ENCODE peak calls at places on chromosomes 13 and 19, in six cellular contexts. A, J, Y, S, R and U are unnamed samples.

GRCh38 chr13:20512042-20512683 is 13.5 kb downstream of the CRYL1 start:
- DNase-seq in J (no peak), S (no peak), A (no peak), R (peak; percentile 64), Y (peak; percentile 17), U (no peak)

GRCh38 chr13:23159205-23159586 is 21.6 kb upstream of the SGCG start:
- DNase-seq in S (peak; percentile 42), A (no peak), R (peak; percentile 85), J (peak; percentile 42), Y (peak; percentile 69), U (peak; percentile 35)

GRCh38 chr19:12527034-12527836 is 24.0 kb downstream of the ZNF564 start:
- DNase-seq in A (no peak), Y (no peak), J (no peak), S (peak; percentile 55), R (no peak), U (peak; percentile 22)

GRCh38 chr19:28582344-28582743 is 630.6 kb downstream of the UQCRFS1 start:
- DNase-seq in R (no peak), S (no peak), J (no peak), Y (no peak), A (no peak), U (no peak)

GRCh38 chr19:29266001-29266400 is 53.0 kb upstream of the UQCRFS1 start:
- DNase-seq in J (no peak), Y (no peak), R (no peak), S (no peak), A (no peak), U (no peak)

GRCh38 chr13:80012281-80012680 is 328.6 kb downstream of the SPRY2 start:
- DNase-seq in J (no peak), Y (no peak), S (peak; percentile 42), R (no peak), A (no peak), U (no peak)

GRCh38 chr13:52411629-52412028 is 5.7 kb upstream of the THSD1 start:
- DNase-seq in J (no peak), Y (no peak), R (no peak), S (peak; percentile 40), A (no peak), U (no peak)

GRCh38 chr13:76586842-76587241 is 299.4 kb downstream of the KCTD12 start:
- DNase-seq in Y (no peak), R (no peak), J (no peak), S (no peak), A (no peak), U (no peak)

GRCh38 chr19:19406878-19407639 is 1.6 kb downstream of the GATAD2A start:
- DNase-seq in J (peak; percentile 72), R (no peak), S (peak; percentile 55), A (no peak), Y (no peak), U (peak; percentile 75)

GRCh38 chr19:11096210-11096841 is 7.1 kb downstream of the LDLR start:
- DNase-seq in A (no peak), J (no peak), Y (no peak), R (no peak), S (peak; percentile 77), U (peak; percentile 57)

GRCh38 chr19:45817725-45818301 is 2.7 kb upstream of the RSPH6A start:
- DNase-seq in S (no peak), A (no peak), R (peak; percentile 54), J (no peak), Y (no peak), U (no peak)

GRCh38 chr19:3516675-3517207 is 10.6 kb downstream of the FZR1 start:
- DNase-seq in A (no peak), R (no peak), J (peak; percentile 67), S (no peak), Y (no peak), U (peak; percentile 72)

DNA sequence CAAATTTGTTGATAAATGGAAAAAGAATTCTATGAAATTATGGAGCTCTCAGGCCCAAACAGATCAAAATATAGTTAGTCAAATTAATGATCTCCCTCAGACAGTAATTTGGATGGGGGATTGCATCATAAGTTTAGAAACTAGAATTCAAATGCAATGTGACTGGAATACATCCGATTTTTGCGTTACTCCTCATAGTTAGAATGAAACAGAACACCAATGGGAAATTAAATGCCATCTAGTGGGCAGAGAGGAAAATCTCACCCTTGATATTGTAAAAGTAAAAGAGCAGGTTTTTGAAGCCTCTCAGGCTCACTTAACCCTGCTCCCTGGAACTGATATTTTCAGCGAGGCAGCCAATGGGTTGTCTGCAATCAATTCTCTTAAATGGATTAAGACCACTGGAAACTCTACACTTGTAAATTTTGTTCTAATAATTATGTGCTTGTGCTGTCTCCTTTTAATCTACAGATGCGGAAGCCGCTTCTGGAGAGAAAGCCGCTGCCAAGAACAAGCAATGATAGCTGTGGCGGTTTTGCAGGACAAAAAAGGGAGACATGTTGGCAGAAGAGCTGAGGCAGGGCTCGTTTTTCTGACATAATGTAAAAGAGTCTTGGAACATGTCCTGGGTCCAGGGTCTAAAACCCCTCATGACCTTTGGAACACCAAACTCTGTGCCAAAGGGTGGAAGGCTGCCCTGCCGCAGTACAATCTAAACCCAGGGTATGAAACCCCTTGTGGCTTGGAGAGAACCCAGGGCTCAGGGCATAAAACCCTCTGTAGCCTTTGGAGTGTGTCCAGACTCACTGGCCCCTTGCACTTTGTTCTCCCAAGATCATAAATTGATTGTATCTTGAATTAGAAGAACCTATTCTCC is 12.9 kb downstream of the ZNF417 start:
- DNase-seq in A (no peak), R (no peak), Y (no peak), J (no peak), S (peak; percentile 71), U (no peak)
- TF ChIP-seq CTCF in A (peak; percentile 64), R (peak; percentile 39), Y (peak; percentile 72), J (peak; percentile 43), S (peak; percentile 61), U (peak; percentile 62)

GRCh38 chr13:50644081-50644871 is 199.2 kb downstream of the DLEU7 start:
- DNase-seq in Y (no peak), S (no peak), R (no peak), J (peak; percentile 28), A (no peak), U (no peak)
- TF ChIP-seq CTCF in Y (no peak), S (no peak), R (no peak), J (no peak), A (no peak), U (no peak)

GRCh38 chr19:8254286-8255001 is 45.3 kb downstream of the CERS4 start:
- DNase-seq in S (no peak), R (no peak), A (no peak), Y (no peak), J (no peak), U (no peak)
- TF ChIP-seq CTCF in S (no peak), R (no peak), A (no peak), Y (no peak), J (no peak), U (no peak)

GRCh38 chr13:46683879-46684278 is 113.1 kb downstream of the ESD start:
- DNase-seq in S (no peak), A (no peak), Y (no peak), R (no peak), J (no peak), U (no peak)

GRCh38 chr13:46685006-46685730 is 111.8 kb downstream of the ESD start:
- DNase-seq in J (no peak), S (no peak), Y (no peak), R (no peak), A (no peak), U (no peak)

GRCh38 chr13:46686171-46686570 is 110.8 kb downstream of the ESD start:
- DNase-seq in J (no peak), R (no peak), S (no peak), Y (no peak), A (no peak), U (no peak)

GRCh38 chr13:46682015-46682414 is 114.9 kb downstream of the ESD start:
- DNase-seq in S (no peak), A (no peak), J (no peak), Y (no peak), R (no peak), U (no peak)

DNA sequence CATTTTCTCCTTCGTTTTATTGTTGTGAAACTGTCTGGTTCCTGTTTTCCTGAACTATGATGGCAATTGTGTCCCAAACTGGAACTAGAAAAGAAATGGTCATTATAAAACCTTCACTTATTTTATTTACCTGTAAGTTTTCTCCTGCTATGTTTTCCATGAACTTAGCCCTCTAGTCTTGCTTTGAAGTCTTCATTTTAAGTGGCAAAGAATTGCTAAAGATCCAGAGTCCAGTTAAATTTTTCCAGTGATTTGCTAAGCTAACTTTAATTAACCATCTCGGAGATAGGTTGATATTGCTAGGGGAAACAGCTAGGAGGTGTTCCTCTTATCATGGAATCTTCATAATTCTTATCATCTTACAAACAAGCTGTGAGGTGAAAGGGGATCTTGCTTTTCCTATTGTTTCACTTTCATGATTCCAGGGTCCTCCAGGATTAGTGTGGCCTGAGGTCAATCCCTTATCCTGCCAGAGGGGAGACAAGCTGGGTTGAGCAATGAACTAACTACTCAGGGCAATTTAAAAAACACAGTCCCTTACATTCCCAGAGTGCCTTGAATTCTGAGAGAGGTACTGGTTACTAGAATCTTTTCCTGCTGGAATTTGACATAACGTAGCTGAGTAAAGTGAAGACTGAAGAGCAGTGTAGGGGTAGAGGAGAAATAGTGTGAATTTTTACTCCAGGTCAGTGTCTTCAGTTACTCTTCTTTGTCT is 112.5 kb downstream of the ESD start:
- DNase-seq in Y (no peak), R (no peak), A (no peak), S (peak; percentile 45), J (no peak), U (no peak)
- TF ChIP-seq CTCF in Y (no peak), R (no peak), A (no peak), S (peak; percentile 7), J (no peak), U (no peak)

GRCh38 chr13:37473035-37473434 is 125.5 kb downstream of the POSTN start:
- DNase-seq in S (no peak), A (no peak), R (peak; percentile 53), Y (no peak), J (no peak), U (peak; percentile 1)
- TF ChIP-seq CTCF in S (no peak), A (no peak), R (peak; percentile 51), Y (peak; percentile 29), J (no peak), U (peak; percentile 30)

GRCh38 chr13:39804332-39805231 is 149.1 kb downstream of the COG6 start:
- DNase-seq in S (no peak), J (no peak), A (no peak), R (no peak), Y (no peak), U (no peak)
- TF ChIP-seq CTCF in S (no peak), J (no peak), A (no peak), R (no peak), Y (no peak), U (no peak)

DNA sequence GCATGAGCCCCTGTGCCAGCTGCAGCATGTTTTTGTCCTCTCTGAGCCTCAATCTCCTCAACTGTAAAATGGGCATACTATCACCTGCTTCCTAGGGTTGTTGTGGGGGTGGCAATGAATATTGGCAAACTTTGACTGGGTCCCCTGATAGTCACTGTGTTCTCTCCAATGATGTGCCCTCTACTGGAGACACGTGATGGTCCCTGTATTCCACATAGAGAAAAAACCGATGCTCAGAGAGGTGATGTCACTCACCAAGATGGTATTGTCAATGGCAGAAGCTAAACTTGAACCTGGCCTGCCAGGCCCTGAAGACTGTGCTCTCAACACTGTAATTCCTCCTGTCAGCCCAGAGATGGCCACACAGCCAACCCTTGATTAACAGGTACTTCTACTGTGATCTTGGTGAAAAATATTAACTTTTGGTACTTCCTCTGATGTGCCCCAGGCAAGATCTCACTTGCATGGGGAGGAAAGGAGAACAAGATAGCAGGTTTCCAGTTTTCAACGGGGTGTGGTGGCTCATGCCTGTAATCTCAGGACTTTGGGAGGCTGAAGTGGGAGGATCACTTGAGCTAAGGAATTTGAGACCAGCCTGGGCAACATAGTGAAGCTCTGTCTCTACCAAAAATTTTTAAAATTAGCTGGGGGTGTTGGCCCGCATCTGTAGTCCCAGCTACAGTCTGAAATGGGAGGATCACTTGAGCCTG is 3.6 kb downstream of the CEACAM20 start:
- DNase-seq in Y (no peak), J (no peak), S (no peak), R (no peak), A (no peak), U (no peak)
- TF ChIP-seq CTCF in Y (no peak), J (no peak), S (no peak), R (no peak), A (no peak), U (no peak)

GRCh38 chr19:14467816-14468215 is 7.3 kb downstream of the PTGER1 start:
- DNase-seq in R (no peak), Y (no peak), J (no peak), S (no peak), A (no peak), U (no peak)
- TF ChIP-seq CTCF in R (no peak), Y (no peak), J (no peak), S (no peak), A (no peak), U (no peak)